ENCODE peak calls at places on chromosomes 11 and 22, in nine cellular contexts. One of them, this sample, is unnamed.

GRCh38 chr11:2699185-2699530 is 636 bp downstream of the KCNQ1OT1 start:
- DNase-seq in LNCaP clone FGC: no peak
- DNase-seq in hypothalamus: no peak
- DNase-seq in HEK293T: peak
- DNase-seq in HL-60: peak
- DNase-seq in EL: peak
- DNase-seq in activated CD8-positive, alpha-beta memory T cell treated with anti-CD3 and anti-CD28 coated beads for 1 hour: no peak
- DNase-seq in posterior cingulate gyrus: no peak
- DNase-seq in testis: peak
- DNase-seq in this sample: no peak

GRCh38 chr11:109984634-109985289 is 108.4 kb upstream of the ZC3H12C start:
- DNase-seq in LNCaP clone FGC: no peak
- DNase-seq in EL: no peak
- DNase-seq in posterior cingulate gyrus: no peak
- DNase-seq in HEK293T: no peak
- DNase-seq in HL-60: no peak
- DNase-seq in hypothalamus: no peak
- DNase-seq in activated CD8-positive, alpha-beta memory T cell treated with anti-CD3 and anti-CD28 coated beads for 1 hour: no peak
- DNase-seq in testis: no peak
- DNase-seq in this sample: no peak

GRCh38 chr22:20509344-20510047 is 2.1 kb downstream of the MED15 start:
- DNase-seq in activated CD8-positive, alpha-beta memory T cell treated with anti-CD3 and anti-CD28 coated beads for 1 hour: no peak
- DNase-seq in HEK293T: peak
- DNase-seq in HL-60: peak
- DNase-seq in posterior cingulate gyrus: no peak
- DNase-seq in EL: peak
- DNase-seq in LNCaP clone FGC: no peak
- DNase-seq in hypothalamus: no peak
- DNase-seq in testis: peak
- DNase-seq in this sample: no peak

GRCh38 chr11:118226294-118226693 is 1.5 kb upstream of the JAML start:
- DNase-seq in EL: peak
- DNase-seq in hypothalamus: no peak
- DNase-seq in LNCaP clone FGC: no peak
- DNase-seq in posterior cingulate gyrus: no peak
- DNase-seq in testis: no peak
- DNase-seq in HEK293T: no peak
- DNase-seq in HL-60: no peak
- DNase-seq in activated CD8-positive, alpha-beta memory T cell treated with anti-CD3 and anti-CD28 coated beads for 1 hour: no peak
- DNase-seq in this sample: no peak

GRCh38 chr11:120547871-120548681 is 36.5 kb downstream of the GRIK4 start:
- DNase-seq in testis: peak
- DNase-seq in LNCaP clone FGC: peak
- DNase-seq in posterior cingulate gyrus: peak
- DNase-seq in activated CD8-positive, alpha-beta memory T cell treated with anti-CD3 and anti-CD28 coated beads for 1 hour: no peak
- DNase-seq in hypothalamus: peak
- DNase-seq in EL: peak
- DNase-seq in HEK293T: no peak
- DNase-seq in HL-60: no peak
- DNase-seq in this sample: peak

GRCh38 chr11:20097319-20098221 is 62.7 kb downstream of the DBX1 start:
- DNase-seq in LNCaP clone FGC: no peak
- DNase-seq in posterior cingulate gyrus: peak
- DNase-seq in activated CD8-positive, alpha-beta memory T cell treated with anti-CD3 and anti-CD28 coated beads for 1 hour: no peak
- DNase-seq in HL-60: no peak
- DNase-seq in testis: no peak
- DNase-seq in EL: peak
- DNase-seq in hypothalamus: no peak
- DNase-seq in HEK293T: no peak
- DNase-seq in this sample: peak

GRCh38 chr11:134762248-134763029 is 350.4 kb upstream of the B3GAT1 start:
- DNase-seq in EL: no peak
- DNase-seq in HEK293T: no peak
- DNase-seq in LNCaP clone FGC: no peak
- DNase-seq in HL-60: no peak
- DNase-seq in activated CD8-positive, alpha-beta memory T cell treated with anti-CD3 and anti-CD28 coated beads for 1 hour: no peak
- DNase-seq in posterior cingulate gyrus: no peak
- DNase-seq in testis: peak
- DNase-seq in hypothalamus: no peak
- DNase-seq in this sample: no peak

GRCh38 chr11:34427171-34427805 is 11.4 kb upstream of the CAT start:
- DNase-seq in activated CD8-positive, alpha-beta memory T cell treated with anti-CD3 and anti-CD28 coated beads for 1 hour: no peak
- DNase-seq in testis: no peak
- DNase-seq in posterior cingulate gyrus: no peak
- DNase-seq in HEK293T: peak
- DNase-seq in EL: peak
- DNase-seq in HL-60: peak
- DNase-seq in LNCaP clone FGC: no peak
- DNase-seq in hypothalamus: no peak
- DNase-seq in this sample: no peak

This sample was measured in anterior cingulate cortex.